ENCODE peak calls at places on chromosomes 4 and X, in six cellular contexts. F, B, H, R, Z and W are unnamed samples.
A peak's percentile ranks its signal among the peaks of the same experiment; 100 is the strongest.

GRCh38 chrX:136146614-136147319 is 566 bp upstream of the FHL1 start:
- DNase-seq in F (no peak), B (no peak), H (peak; percentile 6), R (no peak), Z (no peak), W (peak; percentile 9)

GRCh38 chrX:122269243-122269781 is 914.8 kb upstream of the GRIA3 start:
- DNase-seq in F (no peak), B (no peak), H (no peak), R (no peak), Z (no peak), W (no peak)

GRCh38 chr4:142406917-142407501 is 439.1 kb downstream of the INPP4B start:
- DNase-seq in F (no peak), B (peak; percentile 4), H (no peak), R (no peak), Z (no peak), W (peak; percentile 19)

GRCh38 chrX:140172401-140172800 is 207.1 kb upstream of the CXorf66 start:
- DNase-seq in F (no peak), B (no peak), H (no peak), R (no peak), Z (no peak), W (no peak)

GRCh38 chr4:26899991-26900390 is 39.4 kb downstream of the STIM2 start:
- DNase-seq in F (no peak), B (no peak), H (no peak), R (no peak), Z (no peak), W (no peak)

GRCh38 chrX:136170109-136170800 is 22.9 kb downstream of the FHL1 start:
- DNase-seq in F (no peak), B (peak; percentile 72), H (no peak), R (no peak), Z (no peak), W (peak; percentile 62)

GRCh38 chr4:173167793-173168395 is 717 bp upstream of the GALNT7 start:
- DNase-seq in F (no peak), B (peak; percentile 31), H (peak; percentile 44), R (no peak), Z (peak; percentile 66), W (peak; percentile 57)

GRCh38 chr4:85556293-85556692 is 81.3 kb downstream of the ARHGAP24 start:
- DNase-seq in F (no peak), B (no peak), H (no peak), R (no peak), Z (no peak), W (no peak)

GRCh38 chr4:124111922-124112321 is 600.6 kb downstream of the ANKRD50 start:
- DNase-seq in F (no peak), B (peak; percentile 95), H (no peak), R (no peak), Z (peak; percentile 34), W (peak; percentile 73)

GRCh38 chrX:3951859-3952258 is 238.4 kb upstream of the PRKX start:
- DNase-seq in F (no peak), B (no peak), H (no peak), R (no peak), Z (no peak), W (no peak)

GRCh38 chr4:85867281-85867680 is 392.3 kb downstream of the ARHGAP24 start:
- DNase-seq in F (no peak), B (no peak), H (no peak), R (no peak), Z (no peak), W (no peak)

GRCh38 chr4:47705326-47705981 is 132.4 kb downstream of the CORIN start:
- DNase-seq in F (no peak), B (peak; percentile 38), H (no peak), R (no peak), Z (no peak), W (peak; percentile 55)

GRCh38 chr4:6875431-6875831 is 34.2 kb upstream of the TBC1D14 start:
- DNase-seq in F (no peak), B (no peak), H (peak; percentile 24), R (no peak), Z (no peak), W (no peak)

GRCh38 chr4:94063084-94063483 is 144.6 kb upstream of the SMARCAD1 start:
- DNase-seq in F (no peak), B (no peak), H (no peak), R (no peak), Z (no peak), W (no peak)

GRCh38 chrX:31178064-31178768 is 106.4 kb upstream of the FTHL17 start:
- DNase-seq in F (no peak), B (no peak), H (no peak), R (no peak), Z (no peak), W (no peak)

GRCh38 chr4:110452546-110452945 is 23.4 kb upstream of the ENPEP start:
- DNase-seq in F (no peak), B (no peak), H (no peak), R (no peak), Z (no peak), W (no peak)

GRCh38 chr4:115834441-115834840 is 721.0 kb upstream of the NDST4 start:
- DNase-seq in F (no peak), B (no peak), H (no peak), R (no peak), Z (no peak), W (peak; percentile 9)

GRCh38 chrX:4825550-4825949 is 1112.1 kb upstream of the PRKX start:
- DNase-seq in F (no peak), B (no peak), H (no peak), R (no peak), Z (no peak), W (no peak)

GRCh38 chrX:16212436-16212835 is 45.2 kb downstream of the MAGEB17 start:
- DNase-seq in F (no peak), B (peak; percentile 26), H (no peak), R (peak; percentile 47), Z (peak; percentile 41), W (peak; percentile 41)

GRCh38 chr4:18518098-18518497 is 496.5 kb upstream of the LCORL start:
- DNase-seq in F (no peak), B (no peak), H (no peak), R (no peak), Z (no peak), W (no peak)

GRCh38 chr4:144154044-144154443 is 13.5 kb upstream of the GYPA start:
- DNase-seq in F (no peak), B (no peak), H (no peak), R (no peak), Z (no peak), W (no peak)

GRCh38 chr4:141376769-141377168 is 156.1 kb downstream of the ZNF330 start:
- DNase-seq in F (no peak), B (no peak), H (no peak), R (no peak), Z (no peak), W (no peak)